ENCODE peak calls at places on chromosomes 12 and 14, in nine cellular contexts. J is hepatic stellate cell; R is NAMALWA; C is LHCN-M2; Q is CD8-positive, alpha-beta memory T cell; K is stimulated activated CD4-positive, alpha-beta T cell treated with anti-CD3 and anti-CD28 coated beads, Interleukin-1b, Interleukin-23, amount 100 ng/mL, for 4 hours; A is stimulated activated naive B cell treated with anti-CD40 and anti-IgM and Interleukin-4, amounts not matched to agents 10 μg/mL and 1 μg/mL and 100 μg/mL, for 72 hours; D is choroid plexus epithelial cell; O is RPMI8226. I is an unnamed sample.

GRCh38 chr14:69756298-69756697 is 10.6 kb upstream of the SRSF5 start:
- DNase-seq in A (no peak), O (no peak), K (no peak), D (no peak), Q (no peak), R (no peak), C (no peak), J (no peak), I (no peak)

GRCh38 chr12:94041833-94042232 is 106.5 kb upstream of the PLXNC1 start:
- DNase-seq in K (no peak), R (no peak), O (no peak), C (no peak), D (no peak), Q (no peak), A (no peak), J (no peak), I (no peak)

GRCh38 chr12:108666326-108666995 is 32.8 kb upstream of the SELPLG start:
- DNase-seq in K (no peak), C (peak; percentile 55), Q (no peak), D (peak; percentile 53), R (no peak), O (peak; percentile 44), A (no peak), J (no peak), I (no peak)

GRCh38 chr14:54562334-54562733 is 4.6 kb upstream of the SAMD4A start:
- DNase-seq in R (no peak), C (peak; percentile 35), Q (no peak), O (no peak), D (no peak), A (no peak), J (peak; percentile 42), K (no peak), I (no peak)

GRCh38 chr12:85983601-85984000 is 109.5 kb downstream of the NTS start:
- DNase-seq in A (no peak), Q (no peak), D (no peak), K (no peak), R (no peak), J (no peak), C (no peak), O (no peak), I (no peak)

GRCh38 chr14:64998455-64998931 is 11.8 kb downstream of the FNTB start:
- DNase-seq in R (no peak), C (no peak), K (no peak), O (no peak), D (peak; percentile 18), J (no peak), A (no peak), Q (no peak), I (no peak)

GRCh38 chr14:30906752-30907658 is 32.6 kb downstream of the COCH start:
- DNase-seq in A (no peak), D (peak; percentile 61), O (no peak), J (no peak), K (no peak), R (peak; percentile 57), C (peak; percentile 25), Q (no peak), I (no peak)

GRCh38 chr14:75319021-75319420 is 40.4 kb downstream of the FOS start:
- DNase-seq in J (no peak), R (no peak), D (no peak), Q (no peak), K (no peak), O (no peak), A (no peak), C (no peak), I (no peak)

GRCh38 chr12:12926571-12927071 is 25.3 kb downstream of the GPRC5D start:
- DNase-seq in J (peak; percentile 49), Q (no peak), D (peak; percentile 33), C (peak; percentile 21), A (no peak), O (no peak), K (no peak), R (no peak), I (no peak)

GRCh38 chr12:3036901-3037600 is 40.1 kb upstream of the TSPAN9 start:
- DNase-seq in J (no peak), A (no peak), K (no peak), Q (no peak), C (no peak), D (no peak), R (no peak), O (no peak), I (no peak)

GRCh38 chr14:28157887-28158791 is 608.4 kb upstream of the FOXG1 start:
- DNase-seq in C (no peak), D (no peak), R (peak; percentile 1), K (no peak), Q (no peak), O (no peak), J (no peak), A (no peak), I (no peak)

GRCh38 chr12:122958198-122958888 is 7.9 kb downstream of the ABCB9 start:
- DNase-seq in Q (no peak), K (no peak), J (no peak), A (no peak), R (no peak), D (no peak), O (no peak), C (no peak), I (no peak)

GRCh38 chr12:24810378-24810777 is 138.5 kb downstream of the BCAT1 start:
- DNase-seq in K (no peak), O (no peak), J (no peak), R (no peak), A (no peak), D (peak; percentile 6), C (no peak), Q (no peak), I (no peak)

GRCh38 chr12:68510394-68510793 is 100.3 kb upstream of the RAP1B start:
- DNase-seq in A (no peak), O (no peak), K (no peak), Q (no peak), J (no peak), R (no peak), D (no peak), C (no peak), I (no peak)

GRCh38 chr12:49827351-49828099 is 688 bp downstream of the NCKAP5L start:
- DNase-seq in A (no peak), C (peak; percentile 74), J (peak; percentile 89), O (no peak), R (peak; percentile 59), D (peak; percentile 67), Q (peak; percentile 40), K (peak; percentile 45), I (peak; percentile 21)

I was measured in activated gamma-delta T cell treated with anti-CD3 and anti-CD28 coated beads, Interleukin-2, amount 50 U/mL, for 16 hours.